ENCODE peak calls at places on chromosomes 5 and 9, in four cellular contexts. One of them, this sample, is unnamed.

GRCh38 chr5:27652505-27652904 is 614.1 kb upstream of the CDH9 start:
- DNase-seq in activated CD8-positive, alpha-beta memory T cell treated with anti-CD3 and anti-CD28 coated beads, Interleukin-2, amount 50 U/mL, for 48 hours: no peak
- DNase-seq in stromal cell of bone marrow: no peak
- DNase-seq in KBM-7: no peak
- DNase-seq in this sample: peak; percentile 9

GRCh38 chr5:66207800-66208561 is 63.9 kb downstream of the SREK1 start:
- DNase-seq in activated CD8-positive, alpha-beta memory T cell treated with anti-CD3 and anti-CD28 coated beads, Interleukin-2, amount 50 U/mL, for 48 hours: no peak
- DNase-seq in stromal cell of bone marrow: peak; percentile 13
- DNase-seq in KBM-7: no peak
- DNase-seq in this sample: no peak

GRCh38 chr5:4640793-4641192 is 499.3 kb upstream of the ADAMTS16 start:
- DNase-seq in activated CD8-positive, alpha-beta memory T cell treated with anti-CD3 and anti-CD28 coated beads, Interleukin-2, amount 50 U/mL, for 48 hours: no peak
- DNase-seq in stromal cell of bone marrow: no peak
- DNase-seq in KBM-7: peak; percentile 1
- DNase-seq in this sample: no peak

GRCh38 chr5:78813286-78813685 is 164.7 kb upstream of the LHFPL2 start:
- DNase-seq in activated CD8-positive, alpha-beta memory T cell treated with anti-CD3 and anti-CD28 coated beads, Interleukin-2, amount 50 U/mL, for 48 hours: no peak
- DNase-seq in stromal cell of bone marrow: no peak
- DNase-seq in KBM-7: no peak
- DNase-seq in this sample: no peak

GRCh38 chr5:143977891-143978448 is 166.0 kb downstream of the HMHB1 start:
- DNase-seq in activated CD8-positive, alpha-beta memory T cell treated with anti-CD3 and anti-CD28 coated beads, Interleukin-2, amount 50 U/mL, for 48 hours: no peak
- DNase-seq in stromal cell of bone marrow: no peak
- DNase-seq in KBM-7: no peak
- DNase-seq in this sample: no peak

GRCh38 chr5:56088967-56089829 is 94.4 kb upstream of the IL6ST start:
- DNase-seq in activated CD8-positive, alpha-beta memory T cell treated with anti-CD3 and anti-CD28 coated beads, Interleukin-2, amount 50 U/mL, for 48 hours: peak; percentile 59
- DNase-seq in stromal cell of bone marrow: peak; percentile 78
- DNase-seq in KBM-7: no peak
- DNase-seq in this sample: no peak

GRCh38 chr5:178831049-178831448 is 28.7 kb upstream of the ZNF354B start:
- DNase-seq in activated CD8-positive, alpha-beta memory T cell treated with anti-CD3 and anti-CD28 coated beads, Interleukin-2, amount 50 U/mL, for 48 hours: no peak
- DNase-seq in stromal cell of bone marrow: no peak
- DNase-seq in KBM-7: no peak
- DNase-seq in this sample: no peak

GRCh38 chr5:153256-153655 is 38.0 kb upstream of the LRRC14B start:
- DNase-seq in activated CD8-positive, alpha-beta memory T cell treated with anti-CD3 and anti-CD28 coated beads, Interleukin-2, amount 50 U/mL, for 48 hours: peak; percentile 13
- DNase-seq in stromal cell of bone marrow: no peak
- DNase-seq in KBM-7: no peak
- DNase-seq in this sample: no peak

GRCh38 chr9:34381323-34381722 is 4.6 kb upstream of the MYORG start:
- DNase-seq in activated CD8-positive, alpha-beta memory T cell treated with anti-CD3 and anti-CD28 coated beads, Interleukin-2, amount 50 U/mL, for 48 hours: no peak
- DNase-seq in stromal cell of bone marrow: no peak
- DNase-seq in KBM-7: no peak
- DNase-seq in this sample: peak; percentile 53

GRCh38 chr5:176995896-176996767 is 10.4 kb downstream of the UIMC1 start:
- DNase-seq in activated CD8-positive, alpha-beta memory T cell treated with anti-CD3 and anti-CD28 coated beads, Interleukin-2, amount 50 U/mL, for 48 hours: no peak
- DNase-seq in stromal cell of bone marrow: peak; percentile 55
- DNase-seq in KBM-7: no peak
- DNase-seq in this sample: no peak

GRCh38 chr5:31847354-31847753 is 208.4 kb downstream of the PDZD2 start:
- DNase-seq in activated CD8-positive, alpha-beta memory T cell treated with anti-CD3 and anti-CD28 coated beads, Interleukin-2, amount 50 U/mL, for 48 hours: no peak
- DNase-seq in stromal cell of bone marrow: no peak
- DNase-seq in KBM-7: no peak
- DNase-seq in this sample: no peak

GRCh38 chr5:171596391-171596878 is 177.0 kb downstream of the FGF18 start:
- DNase-seq in activated CD8-positive, alpha-beta memory T cell treated with anti-CD3 and anti-CD28 coated beads, Interleukin-2, amount 50 U/mL, for 48 hours: no peak
- DNase-seq in stromal cell of bone marrow: peak; percentile 14
- DNase-seq in KBM-7: no peak
- DNase-seq in this sample: no peak

GRCh38 chr9:78858266-78858665 is 561.3 kb downstream of the PSAT1 start:
- DNase-seq in activated CD8-positive, alpha-beta memory T cell treated with anti-CD3 and anti-CD28 coated beads, Interleukin-2, amount 50 U/mL, for 48 hours: no peak
- DNase-seq in stromal cell of bone marrow: no peak
- DNase-seq in KBM-7: no peak
- DNase-seq in this sample: no peak

GRCh38 chr9:116572095-116572748 is 114.9 kb upstream of the TRIM32 start:
- DNase-seq in activated CD8-positive, alpha-beta memory T cell treated with anti-CD3 and anti-CD28 coated beads, Interleukin-2, amount 50 U/mL, for 48 hours: peak; percentile 68
- DNase-seq in stromal cell of bone marrow: peak; percentile 81
- DNase-seq in KBM-7: peak; percentile 80
- DNase-seq in this sample: peak; percentile 87

GRCh38 chr5:16489322-16489791 is 23.8 kb upstream of the ZNF622 start:
- DNase-seq in activated CD8-positive, alpha-beta memory T cell treated with anti-CD3 and anti-CD28 coated beads, Interleukin-2, amount 50 U/mL, for 48 hours: no peak
- DNase-seq in stromal cell of bone marrow: peak; percentile 51
- DNase-seq in KBM-7: peak; percentile 24
- DNase-seq in this sample: peak; percentile 10

GRCh38 chr9:124457079-124457886 is 7.0 kb downstream of the ADGRD2 start:
- DNase-seq in activated CD8-positive, alpha-beta memory T cell treated with anti-CD3 and anti-CD28 coated beads, Interleukin-2, amount 50 U/mL, for 48 hours: no peak
- DNase-seq in stromal cell of bone marrow: no peak
- DNase-seq in KBM-7: no peak
- DNase-seq in this sample: no peak

GRCh38 chr5:139671096-139671841 is 23.1 kb downstream of the CXXC5 start:
- DNase-seq in activated CD8-positive, alpha-beta memory T cell treated with anti-CD3 and anti-CD28 coated beads, Interleukin-2, amount 50 U/mL, for 48 hours: no peak
- DNase-seq in stromal cell of bone marrow: no peak
- DNase-seq in KBM-7: peak; percentile 53
- DNase-seq in this sample: peak; percentile 37

GRCh38 chr5:139482050-139482889 is at the start of gene STING1:
- DNase-seq in activated CD8-positive, alpha-beta memory T cell treated with anti-CD3 and anti-CD28 coated beads, Interleukin-2, amount 50 U/mL, for 48 hours: peak; percentile 81
- DNase-seq in stromal cell of bone marrow: peak; percentile 97
- DNase-seq in KBM-7: peak; percentile 99
- DNase-seq in this sample: peak; percentile 87

GRCh38 chr5:154757647-154758406 is 2.6 kb downstream of the LARP1 start:
- DNase-seq in activated CD8-positive, alpha-beta memory T cell treated with anti-CD3 and anti-CD28 coated beads, Interleukin-2, amount 50 U/mL, for 48 hours: no peak
- DNase-seq in stromal cell of bone marrow: no peak
- DNase-seq in KBM-7: no peak
- DNase-seq in this sample: peak; percentile 56

GRCh38 chr5:175588709-175589429 is 69.0 kb upstream of the HRH2 start:
- DNase-seq in activated CD8-positive, alpha-beta memory T cell treated with anti-CD3 and anti-CD28 coated beads, Interleukin-2, amount 50 U/mL, for 48 hours: no peak
- DNase-seq in stromal cell of bone marrow: no peak
- DNase-seq in KBM-7: no peak
- DNase-seq in this sample: no peak

GRCh38 chr5:55344392-55344992 is 36.7 kb downstream of the MTREX start:
- DNase-seq in activated CD8-positive, alpha-beta memory T cell treated with anti-CD3 and anti-CD28 coated beads, Interleukin-2, amount 50 U/mL, for 48 hours: peak; percentile 72
- DNase-seq in stromal cell of bone marrow: peak; percentile 52
- DNase-seq in KBM-7: peak; percentile 69
- DNase-seq in this sample: peak; percentile 67

GRCh38 chr9:115015018-115015635 is 84.7 kb upstream of the TNFSF8 start:
- DNase-seq in activated CD8-positive, alpha-beta memory T cell treated with anti-CD3 and anti-CD28 coated beads, Interleukin-2, amount 50 U/mL, for 48 hours: no peak
- DNase-seq in stromal cell of bone marrow: peak; percentile 28
- DNase-seq in KBM-7: peak; percentile 21
- DNase-seq in this sample: peak; percentile 12

GRCh38 chr9:19510907-19511306 is 102.1 kb downstream of the ACER2 start:
- DNase-seq in activated CD8-positive, alpha-beta memory T cell treated with anti-CD3 and anti-CD28 coated beads, Interleukin-2, amount 50 U/mL, for 48 hours: no peak
- DNase-seq in stromal cell of bone marrow: no peak
- DNase-seq in KBM-7: no peak
- DNase-seq in this sample: no peak

GRCh38 chr9:77440057-77440456 is 208.1 kb downstream of the GNA14 start:
- DNase-seq in activated CD8-positive, alpha-beta memory T cell treated with anti-CD3 and anti-CD28 coated beads, Interleukin-2, amount 50 U/mL, for 48 hours: peak; percentile 32
- DNase-seq in stromal cell of bone marrow: no peak
- DNase-seq in KBM-7: peak; percentile 9
- DNase-seq in this sample: no peak

This sample was measured in erythroblast.